ENCODE peak calls at places on chromosomes 12 and 14, in six cellular contexts. R, B, Z, J, K and X are unnamed samples.

GRCh38 chr14:61454545-61454944 is 133.2 kb downstream of the PRKCH start:
- DNase-seq in R (peak), B (no peak), Z (no peak), J (no peak), K (no peak), X (no peak)

GRCh38 chr12:124913474-124914391 is 717 bp downstream of the UBC start:
- DNase-seq in R (peak), B (no peak), Z (peak), J (no peak), K (peak), X (peak)

GRCh38 chr12:128059621-128060370 is 207.2 kb upstream of the TMEM132C start:
- DNase-seq in R (no peak), B (no peak), Z (no peak), J (no peak), K (no peak), X (no peak)

GRCh38 chr14:23828611-23829010 is 125.0 kb upstream of the DHRS4 start:
- DNase-seq in R (no peak), B (no peak), Z (no peak), J (no peak), K (no peak), X (no peak)

GRCh38 chr14:21308132-21308478 is 28.2 kb downstream of the RPGRIP1 start:
- DNase-seq in R (no peak), B (no peak), Z (no peak), J (no peak), K (no peak), X (no peak)

GRCh38 chr14:103391048-103391447 is 5.8 kb downstream of the MARK3 start:
- DNase-seq in R (peak), B (peak), Z (no peak), J (no peak), K (peak), X (peak)

GRCh38 chr12:7072024-7072423 is 11.5 kb downstream of the C1S start:
- DNase-seq in R (no peak), B (no peak), Z (no peak), J (no peak), K (no peak), X (no peak)

GRCh38 chr14:53042480-53042879 is 91.6 kb upstream of the FERMT2 start:
- DNase-seq in R (peak), B (no peak), Z (no peak), J (no peak), K (no peak), X (no peak)